ENCODE peak calls at places on chromosomes 11 and 22, in seven cellular contexts. One of them, this sample, is unnamed.
A peak's percentile ranks its signal among the peaks of the same experiment; 100 is the strongest.

GRCh38 chr11:73306069-73306468 is 2.0 kb upstream of the ARHGEF17 start:
- DNase-seq in HEK293T: no peak
- DNase-seq in HepG2: no peak
- DNase-seq in H1: no peak
- DNase-seq in HCT116: no peak
- DNase-seq in WTC11: no peak
- DNase-seq in GM12878: no peak
- DNase-seq in this sample: no peak

GRCh38 chr11:14577835-14578529 is 57.8 kb upstream of the PSMA1 start:
- DNase-seq in HepG2: no peak
- DNase-seq in HCT116: no peak
- DNase-seq in HEK293T: no peak
- DNase-seq in GM12878: no peak
- DNase-seq in WTC11: no peak
- DNase-seq in H1: no peak
- DNase-seq in this sample: no peak

GRCh38 chr11:46239801-46240061 is 37.7 kb upstream of the CREB3L1 start:
- DNase-seq in HCT116: no peak
- DNase-seq in H1: no peak
- DNase-seq in WTC11: no peak
- DNase-seq in GM12878: no peak
- DNase-seq in HepG2: no peak
- DNase-seq in HEK293T: no peak
- DNase-seq in this sample: no peak

GRCh38 chr11:129798212-129798611 is 17.4 kb upstream of the TMEM45B start:
- DNase-seq in HepG2: no peak
- DNase-seq in HCT116: no peak
- DNase-seq in WTC11: no peak
- DNase-seq in GM12878: no peak
- DNase-seq in HEK293T: no peak
- DNase-seq in H1: no peak
- DNase-seq in this sample: no peak

GRCh38 chr11:58832246-58832645 is 12.3 kb downstream of the GLYATL2 start:
- DNase-seq in GM12878: no peak
- DNase-seq in HEK293T: no peak
- DNase-seq in H1: no peak
- DNase-seq in HCT116: no peak
- DNase-seq in WTC11: no peak
- DNase-seq in HepG2: no peak
- DNase-seq in this sample: no peak

GRCh38 chr11:8110396-8110795 is 29.4 kb downstream of the TUB start:
- DNase-seq in WTC11: no peak
- DNase-seq in H1: no peak
- DNase-seq in GM12878: no peak
- DNase-seq in HCT116: no peak
- DNase-seq in HEK293T: no peak
- DNase-seq in HepG2: no peak
- DNase-seq in this sample: no peak

GRCh38 chr22:44669725-44670027 is 32.3 kb upstream of the PRR5 start:
- DNase-seq in WTC11: peak; percentile 57
- DNase-seq in H1: peak; percentile 70
- DNase-seq in GM12878: no peak
- DNase-seq in HepG2: no peak
- DNase-seq in HCT116: no peak
- DNase-seq in HEK293T: peak; percentile 70
- DNase-seq in this sample: peak; percentile 61

GRCh38 chr11:120875986-120876385 is 147.9 kb upstream of the TBCEL start:
- DNase-seq in WTC11: no peak
- DNase-seq in HEK293T: no peak
- DNase-seq in GM12878: no peak
- DNase-seq in H1: no peak
- DNase-seq in HCT116: no peak
- DNase-seq in HepG2: no peak
- DNase-seq in this sample: no peak

GRCh38 chr11:129643031-129643721 is 172.5 kb upstream of the TMEM45B start:
- DNase-seq in GM12878: no peak
- DNase-seq in HepG2: no peak
- DNase-seq in HCT116: no peak
- DNase-seq in H1: no peak
- DNase-seq in WTC11: no peak
- DNase-seq in HEK293T: no peak
- DNase-seq in this sample: no peak

GRCh38 chr11:69923196-69923595 is 104.0 kb upstream of the FGF3 start:
- DNase-seq in GM12878: no peak
- DNase-seq in HCT116: no peak
- DNase-seq in WTC11: no peak
- DNase-seq in H1: no peak
- DNase-seq in HEK293T: no peak
- DNase-seq in HepG2: no peak
- DNase-seq in this sample: no peak

GRCh38 chr11:2770556-2771301 is 70.9 kb upstream of the KCNQ1OT1 start:
- DNase-seq in WTC11: peak; percentile 8
- DNase-seq in HCT116: no peak
- DNase-seq in H1: peak; percentile 39
- DNase-seq in GM12878: no peak
- DNase-seq in HepG2: no peak
- DNase-seq in HEK293T: no peak
- DNase-seq in this sample: no peak

GRCh38 chr22:32618461-32619140 is 144.0 kb downstream of the FBXO7 start:
- DNase-seq in GM12878: no peak
- DNase-seq in HCT116: no peak
- DNase-seq in HepG2: no peak
- DNase-seq in H1: no peak
- DNase-seq in WTC11: no peak
- DNase-seq in HEK293T: no peak
- DNase-seq in this sample: no peak

GRCh38 chr22:32613773-32614172 is 139.2 kb downstream of the FBXO7 start:
- DNase-seq in GM12878: no peak
- DNase-seq in H1: no peak
- DNase-seq in WTC11: no peak
- DNase-seq in HCT116: no peak
- DNase-seq in HepG2: no peak
- DNase-seq in HEK293T: no peak
- DNase-seq in this sample: no peak

GRCh38 chr22:32617883-32618282 is 143.3 kb downstream of the FBXO7 start:
- DNase-seq in GM12878: no peak
- DNase-seq in H1: no peak
- DNase-seq in WTC11: no peak
- DNase-seq in HCT116: no peak
- DNase-seq in HEK293T: no peak
- DNase-seq in HepG2: no peak
- DNase-seq in this sample: no peak

GRCh38 chr22:32617271-32617670 is 142.7 kb downstream of the FBXO7 start:
- DNase-seq in HCT116: no peak
- DNase-seq in GM12878: no peak
- DNase-seq in HEK293T: no peak
- DNase-seq in HepG2: no peak
- DNase-seq in H1: no peak
- DNase-seq in WTC11: no peak
- DNase-seq in this sample: no peak

DNA sequence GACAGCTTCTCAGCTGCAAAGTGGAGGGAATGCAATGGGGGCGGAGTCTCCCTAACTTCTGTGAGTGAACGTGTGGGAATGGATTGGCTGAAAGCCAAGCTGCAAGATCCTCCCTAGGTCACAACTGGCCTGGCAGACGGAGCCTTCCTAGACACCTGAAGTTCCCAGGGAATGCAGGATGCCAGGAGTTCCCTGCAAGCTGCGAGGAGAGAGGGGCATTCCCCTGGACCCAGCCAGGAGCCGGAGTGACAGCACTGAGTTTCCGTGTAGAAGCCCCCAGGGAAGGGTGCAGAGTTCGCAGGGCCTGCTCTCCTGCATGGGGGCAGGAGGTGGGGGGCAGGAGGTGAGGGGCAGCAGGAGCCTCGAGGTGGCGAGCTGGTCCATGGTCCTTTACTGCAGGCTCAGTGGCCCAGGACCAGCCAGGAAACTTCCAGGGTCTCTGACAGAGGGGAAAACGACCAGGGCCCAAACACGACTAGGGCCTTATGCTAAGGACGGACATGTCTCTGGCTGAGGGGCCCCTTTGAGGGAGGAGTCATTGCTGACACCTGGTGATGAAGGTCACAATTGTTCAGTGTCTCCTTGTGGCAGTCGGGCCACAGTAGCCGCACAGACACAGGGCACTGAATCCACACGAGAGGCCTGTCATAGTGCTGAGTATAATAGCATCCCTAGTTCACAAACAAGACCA is 141.4 kb downstream of the FBXO7 start:
- DNase-seq in HCT116: no peak
- DNase-seq in HepG2: peak; percentile 72
- DNase-seq in HEK293T: no peak
- DNase-seq in WTC11: peak; percentile 38
- DNase-seq in H1: peak; percentile 52
- DNase-seq in GM12878: no peak
- DNase-seq in this sample: no peak
- TF ChIP-seq SP1 in HCT116: no peak
- TF ChIP-seq SP1 in HepG2: no peak
- TF ChIP-seq SP1 in HEK293T: no peak
- TF ChIP-seq SP1 in WTC11: no peak
- TF ChIP-seq SP1 in H1: no peak
- TF ChIP-seq SP1 in GM12878: no peak
- TF ChIP-seq SP1 in this sample: no peak

DNA sequence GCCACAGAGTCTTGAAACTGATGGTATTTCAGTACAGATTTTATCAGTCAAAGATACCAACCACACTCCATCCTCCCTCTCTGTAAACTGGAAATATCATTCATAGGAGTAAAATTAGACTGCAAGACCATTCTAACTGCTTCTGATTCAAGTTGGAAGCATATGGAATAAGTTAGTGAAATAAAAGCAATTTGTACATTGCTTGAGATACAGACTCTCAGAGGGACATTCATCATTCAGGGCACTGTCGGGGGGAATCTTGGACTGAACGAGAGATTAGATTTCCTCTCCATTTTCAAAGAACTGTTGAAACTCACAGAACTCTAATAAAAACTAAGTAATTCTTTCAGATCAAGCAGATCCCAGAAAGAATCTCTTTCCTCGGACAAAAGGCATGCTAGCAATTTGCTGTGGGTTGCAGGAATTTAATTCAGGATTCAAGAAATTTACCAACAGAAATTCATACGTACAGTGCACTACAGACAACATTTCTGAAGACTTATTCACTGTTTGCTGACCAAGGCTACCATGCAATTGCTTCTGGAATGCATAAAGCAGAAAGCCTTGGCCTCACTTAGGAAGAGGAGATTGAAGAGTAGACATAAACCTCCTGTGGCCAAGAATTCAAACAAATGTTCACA is 34.1 kb downstream of the PAMR1 start:
- DNase-seq in H1: no peak
- DNase-seq in WTC11: no peak
- DNase-seq in HCT116: no peak
- DNase-seq in GM12878: no peak
- DNase-seq in HepG2: no peak
- DNase-seq in HEK293T: no peak
- DNase-seq in this sample: no peak
- TF ChIP-seq SP1 in H1: no peak
- TF ChIP-seq SP1 in WTC11: no peak
- TF ChIP-seq SP1 in HCT116: no peak
- TF ChIP-seq SP1 in GM12878: no peak
- TF ChIP-seq SP1 in HepG2: no peak
- TF ChIP-seq SP1 in HEK293T: no peak
- TF ChIP-seq SP1 in this sample: no peak

GRCh38 chr11:19228956-19229355 is 11.8 kb downstream of the E2F8 start:
- DNase-seq in HepG2: no peak
- DNase-seq in WTC11: no peak
- DNase-seq in H1: no peak
- DNase-seq in GM12878: no peak
- DNase-seq in HCT116: no peak
- DNase-seq in HEK293T: no peak
- DNase-seq in this sample: no peak

GRCh38 chr11:19229671-19230070 is 11.1 kb downstream of the E2F8 start:
- DNase-seq in HCT116: no peak
- DNase-seq in HEK293T: no peak
- DNase-seq in HepG2: no peak
- DNase-seq in H1: no peak
- DNase-seq in GM12878: no peak
- DNase-seq in WTC11: no peak
- DNase-seq in this sample: no peak

GRCh38 chr11:19237381-19237780 is 3.4 kb downstream of the E2F8 start:
- DNase-seq in HepG2: no peak
- DNase-seq in H1: no peak
- DNase-seq in HEK293T: no peak
- DNase-seq in WTC11: no peak
- DNase-seq in GM12878: no peak
- DNase-seq in HCT116: no peak
- DNase-seq in this sample: no peak

GRCh38 chr11:19234428-19234827 is 6.3 kb downstream of the E2F8 start:
- DNase-seq in HCT116: no peak
- DNase-seq in GM12878: no peak
- DNase-seq in WTC11: no peak
- DNase-seq in HepG2: no peak
- DNase-seq in HEK293T: no peak
- DNase-seq in H1: no peak
- DNase-seq in this sample: no peak

DNA sequence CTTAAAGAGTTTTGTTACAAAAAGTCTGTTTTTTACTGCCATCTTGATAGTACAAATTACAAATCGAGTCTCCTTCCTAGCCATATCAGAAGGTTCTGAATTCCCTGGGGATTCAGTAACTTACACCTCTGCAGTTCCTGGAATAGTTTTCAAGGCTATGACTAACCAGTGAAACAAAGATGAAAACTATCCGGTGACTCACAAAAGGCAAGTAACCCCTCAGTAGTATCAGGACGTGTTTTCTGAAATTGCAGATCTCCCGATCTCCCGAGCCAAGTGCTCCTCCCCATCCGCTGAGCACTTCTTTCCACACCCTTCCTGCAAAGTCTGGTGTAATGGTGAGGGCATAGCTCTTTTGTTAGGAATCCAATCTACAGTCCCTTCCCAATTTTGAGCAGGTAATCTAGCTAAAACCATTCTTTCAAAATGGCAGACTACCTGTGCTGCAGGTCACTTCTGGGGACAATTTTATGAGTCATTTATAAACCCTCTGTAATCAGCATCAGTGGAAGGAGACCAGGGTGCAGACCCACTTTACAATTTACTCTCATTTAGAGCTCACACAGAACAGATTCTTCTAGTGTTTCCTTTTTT is 7.7 kb downstream of the E2F8 start:
- DNase-seq in HEK293T: no peak
- DNase-seq in GM12878: no peak
- DNase-seq in H1: no peak
- DNase-seq in HepG2: no peak
- DNase-seq in WTC11: no peak
- DNase-seq in HCT116: peak; percentile 71
- DNase-seq in this sample: no peak
- TF ChIP-seq SP1 in HEK293T: no peak
- TF ChIP-seq SP1 in GM12878: no peak
- TF ChIP-seq SP1 in H1: no peak
- TF ChIP-seq SP1 in HepG2: no peak
- TF ChIP-seq SP1 in WTC11: no peak
- TF ChIP-seq SP1 in HCT116: peak; percentile 80
- TF ChIP-seq SP1 in this sample: no peak

DNA sequence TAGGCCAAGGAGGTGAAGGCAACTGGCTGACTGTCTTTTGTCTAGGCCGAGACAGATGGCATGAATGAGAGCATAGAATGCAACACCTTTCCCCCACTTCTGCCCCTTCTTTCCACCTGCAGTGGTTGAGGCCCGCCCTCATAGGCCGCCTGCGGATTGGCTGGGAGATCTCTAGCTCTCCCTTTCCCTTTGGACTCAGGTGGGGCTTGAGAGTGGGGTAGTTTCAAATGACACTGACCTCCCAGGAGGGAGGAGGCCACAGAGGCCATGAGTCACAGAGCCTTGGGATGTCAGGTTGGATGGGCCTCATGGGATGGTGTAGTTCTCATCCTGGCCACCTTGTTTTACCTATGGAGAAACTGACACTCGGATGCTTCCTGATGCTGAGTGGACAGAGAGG is 9.1 kb downstream of the MICAL2 start:
- DNase-seq in WTC11: no peak
- DNase-seq in HepG2: no peak
- DNase-seq in HEK293T: no peak
- DNase-seq in GM12878: no peak
- DNase-seq in H1: no peak
- DNase-seq in HCT116: no peak
- DNase-seq in this sample: no peak
- TF ChIP-seq SP1 in WTC11: no peak
- TF ChIP-seq SP1 in HepG2: no peak
- TF ChIP-seq SP1 in HEK293T: no peak
- TF ChIP-seq SP1 in GM12878: no peak
- TF ChIP-seq SP1 in H1: no peak
- TF ChIP-seq SP1 in HCT116: no peak
- TF ChIP-seq SP1 in this sample: no peak

This sample was measured in K562.